ENCODE peak calls at places on chromosome 15, in four cellular contexts. G, C, E and B are unnamed samples.

GRCh38 chr15:68526784-68527183 is 52.0 kb upstream of the CORO2B start:
- DNase-seq in C (no peak), E (no peak), G (no peak), B (no peak)

GRCh38 chr15:68783226-68784054 is 37.3 kb downstream of the ANP32A start:
- DNase-seq in E (no peak), G (peak), C (no peak), B (no peak)

GRCh38 chr15:82712036-82712435 is 2.4 kb upstream of the AP3B2 start:
- DNase-seq in E (no peak), C (no peak), G (no peak), B (no peak)

GRCh38 chr15:29430124-29430523 is 160.5 kb upstream of the NSMCE3 start:
- DNase-seq in C (no peak), G (no peak), E (no peak), B (no peak)

GRCh38 chr15:61137139-61137792 is 91.8 kb downstream of the RORA start:
- DNase-seq in E (no peak), C (no peak), G (no peak), B (no peak)

GRCh38 chr15:88204584-88204983 is 52.0 kb downstream of the NTRK3 start:
- DNase-seq in G (no peak), C (peak), E (no peak), B (no peak)

GRCh38 chr15:69093614-69094013 is 66.8 kb upstream of the GLCE start:
- DNase-seq in G (no peak), E (no peak), C (no peak), B (no peak)

GRCh38 chr15:69718916-69719315 is 266.3 kb downstream of the RPLP1 start:
- DNase-seq in E (no peak), G (no peak), C (no peak), B (no peak)

GRCh38 chr15:60255390-60255789 is 142.4 kb downstream of the ANXA2 start:
- DNase-seq in G (peak), C (no peak), E (no peak), B (peak)

GRCh38 chr15:74128785-74129350 is 1.5 kb upstream of the ISLR2 start:
- DNase-seq in C (peak), E (no peak), G (no peak), B (no peak)

GRCh38 chr15:63560741-63561448 is 36.3 kb upstream of the FBXL22 start:
- DNase-seq in C (no peak), E (no peak), G (peak), B (no peak)

GRCh38 chr15:86439614-86440013 is 359.9 kb downstream of the AGBL1 start:
- DNase-seq in G (no peak), E (no peak), C (no peak), B (no peak)

GRCh38 chr15:65867244-65867643 is 2.0 kb upstream of the RAB11A start:
- DNase-seq in G (no peak), E (no peak), C (no peak), B (peak)